ENCODE peak calls at places on chromosomes 12 and 14, in four cellular contexts. One of them, this sample, is unnamed.

GRCh38 chr14:75126679-75127473 is at the start of gene NEK9:
- DNase-seq in DND-41: peak
- DNase-seq in K562: peak
- DNase-seq in kidney: peak
- DNase-seq in this sample: peak

GRCh38 chr14:74619672-74620131 is 7.7 kb upstream of the LTBP2 start:
- DNase-seq in DND-41: no peak
- DNase-seq in kidney: peak
- DNase-seq in K562: peak
- DNase-seq in this sample: peak

GRCh38 chr12:109875572-109876131 is 4.7 kb downstream of the GLTP start:
- DNase-seq in DND-41: no peak
- DNase-seq in kidney: no peak
- DNase-seq in K562: no peak
- DNase-seq in this sample: peak

GRCh38 chr12:10211975-10212622 is 578 bp upstream of the GABARAPL1 start:
- DNase-seq in K562: peak
- DNase-seq in kidney: peak
- DNase-seq in DND-41: peak
- DNase-seq in this sample: peak

GRCh38 chr12:128190614-128191013 is 76.4 kb upstream of the TMEM132C start:
- DNase-seq in kidney: no peak
- DNase-seq in DND-41: no peak
- DNase-seq in K562: no peak
- DNase-seq in this sample: no peak

GRCh38 chr14:94143239-94143638 is 13.8 kb upstream of the IFI27L2 start:
- DNase-seq in K562: peak
- DNase-seq in kidney: no peak
- DNase-seq in DND-41: peak
- DNase-seq in this sample: no peak

GRCh38 chr12:43241971-43242370 is 310.0 kb downstream of the ADAMTS20 start:
- DNase-seq in K562: no peak
- DNase-seq in DND-41: no peak
- DNase-seq in kidney: no peak
- DNase-seq in this sample: no peak

GRCh38 chr14:77708749-77709148 is 846 bp downstream of the SLIRP start:
- DNase-seq in kidney: no peak
- DNase-seq in K562: no peak
- DNase-seq in DND-41: no peak
- DNase-seq in this sample: no peak

GRCh38 chr12:92912052-92912451 is 17.0 kb downstream of the EEA1 start:
- DNase-seq in K562: no peak
- DNase-seq in kidney: no peak
- DNase-seq in DND-41: no peak
- DNase-seq in this sample: no peak

GRCh38 chr14:28762949-28763313 is 3.7 kb upstream of the FOXG1 start:
- DNase-seq in kidney: no peak
- DNase-seq in K562: no peak
- DNase-seq in DND-41: no peak
- DNase-seq in this sample: no peak

DNA sequence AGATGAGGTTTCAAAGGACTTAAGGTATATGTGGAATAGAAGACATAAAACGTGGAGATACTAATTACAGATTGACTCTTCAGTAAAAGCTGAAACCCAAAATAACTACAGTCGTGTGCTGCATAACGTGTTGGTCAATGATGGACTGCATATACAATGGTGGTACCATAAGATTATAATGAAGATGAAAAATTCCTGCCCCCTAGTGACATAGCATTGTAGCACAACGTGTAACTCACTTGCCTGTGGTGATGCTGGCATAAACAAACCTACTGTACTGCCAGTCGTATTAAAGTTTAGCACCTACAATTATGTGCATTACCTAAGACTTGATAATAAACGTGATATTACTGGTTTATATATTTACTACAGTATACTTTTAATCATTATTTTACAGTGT is 150.3 kb downstream of the LRRK2 start:
- DNase-seq in K562: no peak
- DNase-seq in DND-41: no peak
- DNase-seq in kidney: no peak
- DNase-seq in this sample: no peak
- TF ChIP-seq CTCF in K562: no peak
- TF ChIP-seq CTCF in DND-41: no peak
- TF ChIP-seq CTCF in kidney: no peak
- TF ChIP-seq CTCF in this sample: no peak

GRCh38 chr12:212383-212798 is 1.6 kb downstream of the SLC6A12 start:
- DNase-seq in DND-41: no peak
- DNase-seq in kidney: no peak
- DNase-seq in K562: no peak
- DNase-seq in this sample: no peak

GRCh38 chr12:212799-213526 is 994 bp downstream of the SLC6A12 start:
- DNase-seq in kidney: peak
- DNase-seq in DND-41: no peak
- DNase-seq in K562: no peak
- DNase-seq in this sample: peak

GRCh38 chr12:211639-212382 is 2.1 kb downstream of the SLC6A12 start:
- DNase-seq in kidney: peak
- DNase-seq in K562: no peak
- DNase-seq in DND-41: no peak
- DNase-seq in this sample: no peak

GRCh38 chr12:214005-214736 is at the start of gene SLC6A12:
- DNase-seq in K562: no peak
- DNase-seq in DND-41: no peak
- DNase-seq in kidney: peak
- DNase-seq in this sample: no peak

GRCh38 chr12:213527-213932 is 427 bp downstream of the SLC6A12 start:
- DNase-seq in K562: no peak
- DNase-seq in kidney: no peak
- DNase-seq in DND-41: no peak
- DNase-seq in this sample: no peak
- H3K9ac ChIP-seq in K562: no peak
- H3K9ac ChIP-seq in kidney: no peak
- H3K9ac ChIP-seq in DND-41: no peak
- H3K9ac ChIP-seq in this sample: no peak

GRCh38 chr14:26934151-26934550 is 336.3 kb upstream of the NOVA1 start:
- DNase-seq in kidney: no peak
- DNase-seq in DND-41: no peak
- DNase-seq in K562: no peak
- DNase-seq in this sample: no peak

GRCh38 chr14:26938054-26938453 is 340.2 kb upstream of the NOVA1 start:
- DNase-seq in kidney: no peak
- DNase-seq in K562: no peak
- DNase-seq in DND-41: no peak
- DNase-seq in this sample: no peak

GRCh38 chr14:26930576-26930975 is 332.7 kb upstream of the NOVA1 start:
- DNase-seq in kidney: no peak
- DNase-seq in K562: no peak
- DNase-seq in DND-41: no peak
- DNase-seq in this sample: no peak

GRCh38 chr14:26939756-26940155 is 341.9 kb upstream of the NOVA1 start:
- DNase-seq in kidney: no peak
- DNase-seq in K562: no peak
- DNase-seq in DND-41: no peak
- DNase-seq in this sample: no peak

GRCh38 chr14:26935733-26936132 is 337.9 kb upstream of the NOVA1 start:
- DNase-seq in DND-41: no peak
- DNase-seq in kidney: no peak
- DNase-seq in K562: no peak
- DNase-seq in this sample: no peak
- TF ChIP-seq CTCF in DND-41: no peak
- TF ChIP-seq CTCF in kidney: no peak
- TF ChIP-seq CTCF in K562: no peak
- TF ChIP-seq CTCF in this sample: no peak

DNA sequence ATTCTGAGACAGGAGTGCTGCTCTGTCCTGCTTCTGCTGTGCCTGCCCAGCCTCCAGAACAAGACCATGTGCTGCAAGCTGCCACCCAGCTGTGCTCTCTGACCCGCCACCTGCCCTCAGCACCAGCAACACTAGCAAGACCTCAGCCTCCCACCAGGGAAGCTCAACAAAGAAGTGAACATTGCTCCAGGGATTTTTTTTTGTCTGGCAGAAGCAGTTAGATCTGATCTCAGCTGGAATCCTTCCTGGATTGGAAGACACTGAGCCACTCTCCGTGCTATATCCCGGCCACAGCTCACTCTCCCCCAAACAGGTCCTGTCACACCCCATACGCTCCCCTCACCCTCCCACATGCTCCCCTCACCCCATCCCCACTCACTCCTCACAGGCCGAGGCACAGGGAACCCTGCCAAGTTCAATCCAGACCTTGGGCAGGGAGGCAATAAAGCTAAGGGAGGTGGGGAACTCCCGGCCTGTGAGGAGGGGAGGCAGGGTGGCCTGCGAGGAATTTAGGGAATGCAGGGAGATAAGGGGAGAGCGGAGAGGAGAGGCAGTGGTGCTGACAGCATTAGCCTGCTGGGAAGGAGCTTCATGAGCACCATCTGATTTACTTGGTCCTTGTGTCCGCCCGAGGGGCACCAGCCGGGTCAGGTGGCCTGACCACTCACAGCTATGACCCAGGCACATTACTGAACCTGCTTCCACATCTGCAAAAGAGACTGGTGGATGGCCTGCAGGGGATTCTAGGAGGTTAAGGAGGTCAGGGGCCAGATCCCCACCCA is 29.7 kb downstream of the CCDC85C start:
- DNase-seq in K562: no peak
- DNase-seq in DND-41: no peak
- DNase-seq in kidney: peak
- DNase-seq in this sample: peak
- H3K9ac ChIP-seq in K562: no peak
- H3K9ac ChIP-seq in DND-41: no peak
- H3K9ac ChIP-seq in kidney: no peak
- H3K9ac ChIP-seq in this sample: peak

This sample was measured in colonic mucosa.